ENCODE peak calls at places on chromosome 18, in nine cellular contexts. T is psoas muscle, L is uterus, X is progenitor cell of endocrine pancreas, G is AG10803, H is tibial nerve, M is tibial artery, B is PC-3, K is H9. V is an unnamed sample.

GRCh38 chr18:34709631-34710429 is at the start of gene DTNA:
- DNase-seq in M (no peak), X (no peak), G (peak), T (no peak), L (no peak), H (no peak), B (peak), K (no peak), V (no peak)

GRCh38 chr18:76874643-76875389 is 52.5 kb downstream of the ZNF236 start:
- DNase-seq in L (no peak), X (no peak), B (no peak), H (no peak), G (no peak), M (no peak), K (peak), T (no peak), V (peak)

GRCh38 chr18:74334242-74334893 is 18.7 kb downstream of the C18orf63 start:
- DNase-seq in G (no peak), T (no peak), B (no peak), K (no peak), X (no peak), M (no peak), H (no peak), L (no peak), V (no peak)

GRCh38 chr18:32095156-32095555 is 3.5 kb downstream of the RNF138 start:
- DNase-seq in T (no peak), X (no peak), K (no peak), M (no peak), H (no peak), G (no peak), B (no peak), L (no peak), V (no peak)

GRCh38 chr18:79692056-79692455 is 12.5 kb downstream of the CTDP1 start:
- DNase-seq in X (no peak), H (no peak), M (no peak), G (no peak), T (no peak), K (no peak), L (no peak), B (no peak), V (no peak)

GRCh38 chr18:25299426-25299825 is 52.5 kb downstream of the ZNF521 start:
- DNase-seq in X (no peak), H (no peak), T (no peak), K (no peak), L (no peak), G (peak), M (no peak), B (peak), V (no peak)

GRCh38 chr18:3664563-3665178 is 214.7 kb downstream of the TGIF1 start:
- DNase-seq in T (no peak), B (no peak), K (no peak), L (no peak), X (no peak), M (no peak), H (no peak), G (no peak), V (no peak)

GRCh38 chr18:35971661-35972196 is 750 bp upstream of the RMP24 start:
- DNase-seq in X (no peak), L (no peak), M (no peak), T (no peak), K (no peak), B (no peak), G (no peak), H (no peak), V (no peak)

GRCh38 chr18:8947576-8947975 is 154.9 kb upstream of the NDUFV2 start:
- DNase-seq in X (no peak), B (peak), L (no peak), M (no peak), K (no peak), T (no peak), G (peak), H (no peak), V (no peak)

GRCh38 chr18:10519999-10520935 is 5.6 kb upstream of the NAPG start:
- DNase-seq in G (peak), H (peak), M (peak), B (peak), L (peak), T (peak), K (peak), X (peak), V (peak)

GRCh38 chr18:32049393-32050161 is 31.0 kb downstream of the RNF125 start:
- DNase-seq in X (no peak), M (peak), H (no peak), G (no peak), L (no peak), T (peak), B (peak), K (no peak), V (no peak)

GRCh38 chr18:31429623-31430022 is 17.9 kb upstream of the DSG3 start:
- DNase-seq in K (peak), B (peak), G (no peak), T (no peak), L (no peak), H (no peak), M (no peak), X (no peak), V (no peak)

GRCh38 chr18:24534737-24535136 is 74.3 kb downstream of the HRH4 start:
- DNase-seq in M (no peak), H (no peak), T (no peak), B (no peak), G (no peak), X (no peak), K (no peak), L (no peak), V (no peak)

GRCh38 chr18:78911751-78912283 is 67.8 kb upstream of the SALL3 start:
- DNase-seq in K (peak), G (no peak), L (no peak), H (no peak), X (no peak), M (no peak), T (no peak), B (no peak), V (no peak)

GRCh38 chr18:58447342-58448190 is 181.3 kb downstream of the ALPK2 start:
- DNase-seq in G (peak), L (peak), M (no peak), H (no peak), X (no peak), K (no peak), T (no peak), B (no peak), V (no peak)

GRCh38 chr18:11865071-11865470 is 13.9 kb downstream of the CHMP1B start:
- DNase-seq in T (no peak), X (no peak), B (no peak), H (no peak), L (no peak), K (no peak), M (no peak), G (no peak), V (no peak)

GRCh38 chr18:62867521-62867920 is 152.2 kb downstream of the PHLPP1 start:
- DNase-seq in H (no peak), M (no peak), G (no peak), B (no peak), T (no peak), K (no peak), L (no peak), X (no peak), V (no peak)

GRCh38 chr18:64097497-64097896 is 51.4 kb downstream of the LINC00305 start:
- DNase-seq in H (no peak), L (no peak), G (no peak), M (no peak), X (no peak), K (no peak), T (no peak), B (peak), V (no peak)

GRCh38 chr18:77206676-77207370 is 42.8 kb upstream of the GALR1 start:
- DNase-seq in L (peak), M (peak), B (no peak), G (peak), T (peak), K (no peak), H (no peak), X (no peak), V (no peak)

GRCh38 chr18:22469061-22469689 is 51.5 kb upstream of the CTAGE1 start:
- DNase-seq in B (no peak), H (no peak), G (no peak), T (no peak), X (no peak), M (no peak), K (no peak), L (no peak), V (no peak)

GRCh38 chr18:51382081-51382480 is 184.6 kb upstream of the MEX3C start:
- DNase-seq in B (no peak), T (no peak), K (no peak), H (no peak), X (no peak), M (no peak), G (no peak), L (no peak), V (no peak)

GRCh38 chr18:43279015-43279758 is 1.9 kb upstream of the SYT4 start:
- DNase-seq in X (no peak), H (no peak), K (peak), L (no peak), B (no peak), G (peak), T (no peak), M (no peak), V (no peak)

GRCh38 chr18:78913830-78914585 is 65.6 kb upstream of the SALL3 start:
- DNase-seq in G (no peak), B (no peak), X (no peak), T (no peak), K (no peak), L (no peak), M (no peak), H (no peak), V (no peak)

GRCh38 chr18:5542393-5543035 is 1.3 kb downstream of the EPB41L3 start:
- DNase-seq in G (peak), H (no peak), K (peak), B (no peak), M (peak), L (no peak), T (peak), X (peak), V (peak)

GRCh38 chr18:5543036-5543671 is 643 bp downstream of the EPB41L3 start:
- DNase-seq in X (peak), H (no peak), K (peak), G (no peak), B (no peak), T (peak), L (no peak), M (no peak), V (peak)

GRCh38 chr18:5543854-5544389 is at the start of gene EPB41L3:
- DNase-seq in M (peak), G (peak), K (peak), B (no peak), T (peak), X (peak), L (peak), H (no peak), V (peak)

GRCh38 chr18:5546660-5547059 is 2.9 kb upstream of the EPB41L3 start:
- DNase-seq in L (no peak), K (peak), G (peak), X (no peak), H (no peak), M (peak), B (peak), T (peak), V (peak)
- TF ChIP-seq CTCF in L (peak), K (peak), G (peak), X (peak), H (peak), M (peak), B (peak), T (no peak), V (no peak)

DNA sequence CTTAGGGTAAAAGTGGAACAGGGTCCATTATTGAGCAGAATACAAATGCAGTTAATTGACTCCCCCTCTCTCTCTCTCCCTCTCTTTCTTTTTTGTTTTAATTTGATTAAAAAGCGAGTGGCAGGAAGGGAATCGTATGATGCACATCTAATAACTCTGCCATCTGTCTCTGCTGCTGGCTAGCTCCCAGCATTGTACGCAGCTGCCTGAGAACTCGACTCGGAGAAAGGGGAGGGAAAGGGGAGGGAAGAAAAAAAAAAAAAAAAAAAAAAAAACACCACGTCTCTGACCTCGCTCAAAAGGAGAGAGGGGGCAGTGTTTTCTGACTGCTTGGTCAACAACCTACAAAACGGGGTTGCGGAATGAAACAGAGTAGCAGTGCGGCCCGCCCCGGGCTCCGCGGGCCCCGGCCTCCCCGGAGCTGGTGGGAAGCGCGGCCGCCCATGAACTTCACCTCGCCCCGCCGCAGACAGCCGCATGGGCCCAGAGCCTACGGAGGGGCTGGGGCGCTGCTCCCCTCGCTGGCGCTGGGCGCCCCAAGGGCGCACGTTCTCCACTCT is 265.7 kb downstream of the TCF4 start:
- DNase-seq in L (peak), H (peak), B (peak), K (peak), G (peak), M (peak), X (peak), T (peak), V (peak)
- TF ChIP-seq CTCF in L (peak), H (no peak), B (no peak), K (no peak), G (peak), M (no peak), X (no peak), T (peak), V (no peak)

GRCh38 chr18:42155024-42155423 is 200.0 kb downstream of the PIK3C3 start:
- DNase-seq in X (no peak), M (no peak), G (no peak), B (no peak), T (no peak), K (no peak), L (no peak), H (no peak), V (no peak)
- TF ChIP-seq CTCF in X (no peak), M (no peak), G (no peak), B (no peak), T (no peak), K (no peak), L (no peak), H (no peak), V (no peak)

GRCh38 chr18:54222922-54223567 is 1.4 kb downstream of the MBD2 start:
- DNase-seq in H (no peak), T (no peak), B (no peak), L (no peak), X (no peak), M (no peak), G (no peak), K (no peak), V (no peak)
- TF ChIP-seq CTCF in H (no peak), T (no peak), B (peak), L (no peak), X (no peak), M (no peak), G (peak), K (peak), V (no peak)

GRCh38 chr18:42268793-42269192 is 313.8 kb downstream of the PIK3C3 start:
- DNase-seq in H (no peak), K (no peak), T (no peak), L (no peak), B (no peak), M (no peak), G (no peak), X (no peak), V (no peak)

GRCh38 chr18:42271656-42272355 is 316.8 kb downstream of the PIK3C3 start:
- DNase-seq in G (no peak), L (no peak), X (no peak), K (no peak), M (no peak), H (no peak), T (no peak), B (no peak), V (no peak)

GRCh38 chr18:42275138-42275535 is 320.1 kb downstream of the PIK3C3 start:
- DNase-seq in M (no peak), T (no peak), H (no peak), G (no peak), X (no peak), K (no peak), L (no peak), B (no peak), V (no peak)

GRCh38 chr18:42275949-42276730 is 321.1 kb downstream of the PIK3C3 start:
- DNase-seq in K (no peak), L (no peak), B (no peak), T (no peak), M (no peak), G (no peak), X (no peak), H (no peak), V (no peak)

GRCh38 chr18:42274488-42275137 is 319.6 kb downstream of the PIK3C3 start:
- DNase-seq in B (peak), T (no peak), K (peak), M (no peak), H (no peak), X (no peak), L (no peak), G (peak), V (peak)
- TF ChIP-seq CTCF in B (peak), T (no peak), K (peak), M (no peak), H (no peak), X (peak), L (no peak), G (peak), V (peak)

GRCh38 chr18:48875942-48876511 is 74.7 kb downstream of the SMAD7 start:
- DNase-seq in B (no peak), T (no peak), H (no peak), L (no peak), G (no peak), X (no peak), K (peak), M (no peak), V (no peak)
- TF ChIP-seq CTCF in B (no peak), T (no peak), H (no peak), L (no peak), G (peak), X (peak), K (peak), M (peak), V (no peak)

DNA sequence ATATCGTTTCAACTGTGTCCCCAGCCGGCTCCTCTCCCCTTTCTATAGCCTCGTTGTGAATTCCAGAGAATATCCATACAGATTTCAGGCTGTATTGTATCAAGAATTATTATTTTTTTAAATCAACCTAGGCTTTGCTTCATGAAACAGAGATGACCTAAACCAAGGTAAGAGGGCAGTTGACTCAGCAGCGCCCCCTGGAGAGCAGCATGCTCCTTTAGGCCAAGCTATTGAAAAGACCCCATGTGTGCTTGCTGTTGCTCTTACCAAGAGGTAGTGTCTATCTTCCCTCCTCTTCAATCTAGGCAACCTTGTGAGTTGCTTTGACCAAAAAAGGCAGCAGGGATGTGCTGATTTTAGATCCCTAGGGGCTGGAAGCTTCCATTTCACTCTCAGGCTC is 426.7 kb upstream of the SMIM21 start:
- DNase-seq in H (no peak), T (no peak), L (no peak), M (no peak), X (no peak), K (peak), G (no peak), B (peak), V (peak)
- TF ChIP-seq CTCF in H (no peak), T (peak), L (no peak), M (no peak), X (peak), K (peak), G (peak), B (peak), V (peak)